ENCODE peak calls at places on chromosome 2, in four cellular contexts. H is M059J, T is tibial nerve, S is GM12864. N is an unnamed sample.

GRCh38 chr2:62333961-62334360 is 138.0 kb downstream of the B3GNT2 start:
- DNase-seq in S (no peak), H (no peak), T (no peak), N (no peak)

GRCh38 chr2:202221873-202222272 is 16.5 kb downstream of the SUMO1 start:
- DNase-seq in H (peak; percentile 36), T (no peak), S (no peak), N (no peak)

GRCh38 chr2:10316336-10316735 is 13.6 kb downstream of the HPCAL1 start:
- DNase-seq in H (no peak), S (no peak), T (no peak), N (peak; percentile 6)

GRCh38 chr2:179812501-179812900 is 48.9 kb downstream of the ZNF385B start:
- DNase-seq in S (no peak), H (peak; percentile 7), T (no peak), N (no peak)

GRCh38 chr2:59930430-59930829 is 623.0 kb downstream of the BCL11A start:
- DNase-seq in S (no peak), H (no peak), T (no peak), N (no peak)

GRCh38 chr2:187614756-187615155 is 60.5 kb upstream of the TFPI start:
- DNase-seq in S (no peak), T (no peak), H (no peak), N (no peak)

GRCh38 chr2:19674051-19675002 is 227.5 kb downstream of the TTC32 start:
- DNase-seq in H (no peak), T (no peak), S (no peak), N (no peak)

GRCh38 chr2:36677386-36677785 is 19.1 kb upstream of the VIT start:
- DNase-seq in H (no peak), T (no peak), S (no peak), N (no peak)

GRCh38 chr2:44705851-44706555 is 235.5 kb upstream of the SIX3 start:
- DNase-seq in H (no peak), S (no peak), T (no peak), N (no peak)

GRCh38 chr2:55771612-55772011 is 78.0 kb upstream of the PNPT1 start:
- DNase-seq in S (no peak), T (no peak), H (peak; percentile 45), N (no peak)

GRCh38 chr2:128746356-128746755 is 427.7 kb upstream of the HS6ST1 start:
- DNase-seq in T (no peak), S (no peak), H (no peak), N (no peak)

GRCh38 chr2:33437815-33438214 is 38.6 kb upstream of the RASGRP3 start:
- DNase-seq in H (no peak), T (no peak), S (no peak), N (no peak)

GRCh38 chr2:27606611-27607010 is 22.2 kb downstream of the CCDC121 start:
- DNase-seq in H (no peak), T (no peak), S (no peak), N (no peak)

GRCh38 chr2:11406492-11407381 is 59.2 kb downstream of the E2F6 start:
- DNase-seq in H (peak; percentile 62), S (no peak), T (no peak), N (peak; percentile 92)

GRCh38 chr2:130251865-130252620 is 53.8 kb upstream of the TUBA3E start:
- DNase-seq in S (no peak), H (no peak), T (no peak), N (no peak)

GRCh38 chr2:43538034-43538670 is 57.7 kb downstream of the THADA start:
- DNase-seq in H (no peak), T (no peak), S (no peak), N (no peak)

GRCh38 chr2:169715379-169716228 is 18.0 kb upstream of the KLHL23 start:
- DNase-seq in T (no peak), H (no peak), S (no peak), N (no peak)

GRCh38 chr2:241553512-241553830 is 5.1 kb upstream of the BOK start:
- DNase-seq in S (no peak), T (no peak), H (no peak), N (no peak)

GRCh38 chr2:121830809-121831208 is 75.4 kb downstream of the TSN start:
- DNase-seq in T (no peak), S (no peak), H (no peak), N (no peak)

GRCh38 chr2:197777823-197778407 is 7.2 kb downstream of the BOLL start:
- DNase-seq in T (no peak), H (peak; percentile 35), S (no peak), N (no peak)